ENCODE peak calls at places on chromosome 14, in five cellular contexts. One of them, this sample, is unnamed.

GRCh38 chr14:51691176-51691575 is 39.5 kb downstream of the FRMD6 start:
- DNase-seq in AG10803: peak; percentile 40
- DNase-seq in hippocampal formation: no peak
- DNase-seq in Kasumi-1: no peak
- DNase-seq in T-helper 2 cell: no peak
- DNase-seq in this sample: no peak

GRCh38 chr14:35332517-35333346 is 40.5 kb downstream of the PSMA6 start:
- DNase-seq in AG10803: peak; percentile 41
- DNase-seq in hippocampal formation: no peak
- DNase-seq in Kasumi-1: peak; percentile 48
- DNase-seq in T-helper 2 cell: no peak
- DNase-seq in this sample: no peak

GRCh38 chr14:51781352-51781751 is 79.1 kb upstream of the GNG2 start:
- DNase-seq in AG10803: no peak
- DNase-seq in hippocampal formation: no peak
- DNase-seq in Kasumi-1: no peak
- DNase-seq in T-helper 2 cell: no peak
- DNase-seq in this sample: no peak

GRCh38 chr14:89400529-89400928 is 16.5 kb downstream of the FOXN3 start:
- DNase-seq in AG10803: no peak
- DNase-seq in hippocampal formation: no peak
- DNase-seq in Kasumi-1: no peak
- DNase-seq in T-helper 2 cell: no peak
- DNase-seq in this sample: no peak

GRCh38 chr14:74309125-74309654 is 6.5 kb upstream of the ABCD4 start:
- DNase-seq in AG10803: no peak
- DNase-seq in hippocampal formation: no peak
- DNase-seq in Kasumi-1: no peak
- DNase-seq in T-helper 2 cell: no peak
- DNase-seq in this sample: no peak

GRCh38 chr14:23550827-23551265 is 719 bp downstream of the ZFHX2 start:
- DNase-seq in AG10803: no peak
- DNase-seq in hippocampal formation: no peak
- DNase-seq in Kasumi-1: peak; percentile 39
- DNase-seq in T-helper 2 cell: no peak
- DNase-seq in this sample: no peak

GRCh38 chr14:64951291-64951690 is 8.7 kb upstream of the GPX2 start:
- DNase-seq in AG10803: no peak
- DNase-seq in hippocampal formation: no peak
- DNase-seq in Kasumi-1: no peak
- DNase-seq in T-helper 2 cell: no peak
- DNase-seq in this sample: no peak

GRCh38 chr14:24274101-24274543 is 2.7 kb upstream of the RABGGTA start:
- DNase-seq in AG10803: no peak
- DNase-seq in hippocampal formation: no peak
- DNase-seq in Kasumi-1: peak; percentile 9
- DNase-seq in T-helper 2 cell: peak; percentile 16
- DNase-seq in this sample: no peak

GRCh38 chr14:22871200-22871961 is at the start of gene LRP10:
- DNase-seq in AG10803: peak; percentile 83
- DNase-seq in hippocampal formation: peak; percentile 90
- DNase-seq in Kasumi-1: peak; percentile 79
- DNase-seq in T-helper 2 cell: peak; percentile 67
- DNase-seq in this sample: peak; percentile 52